ENCODE peak calls at places on chromosome 20, in six cellular contexts. One of them, this sample, is unnamed.

GRCh38 chr20:38186788-38187221 is 21.7 kb upstream of the TGM2 start:
- DNase-seq in stomach: no peak
- DNase-seq in body of pancreas: no peak
- DNase-seq in foreskin fibroblast: peak
- DNase-seq in B cell: no peak
- DNase-seq in RWPE1: peak
- DNase-seq in this sample: no peak

GRCh38 chr20:5886788-5887187 is 63.5 kb downstream of the TRMT6 start:
- DNase-seq in stomach: no peak
- DNase-seq in body of pancreas: peak
- DNase-seq in foreskin fibroblast: no peak
- DNase-seq in B cell: no peak
- DNase-seq in RWPE1: no peak
- DNase-seq in this sample: no peak

GRCh38 chr20:35146922-35147574 is at the start of gene EDEM2:
- DNase-seq in stomach: peak
- DNase-seq in body of pancreas: peak
- DNase-seq in foreskin fibroblast: peak
- DNase-seq in B cell: peak
- DNase-seq in RWPE1: peak
- DNase-seq in this sample: peak

GRCh38 chr20:57434390-57434700 is 43.1 kb downstream of the RBM38 start:
- DNase-seq in stomach: no peak
- DNase-seq in body of pancreas: no peak
- DNase-seq in foreskin fibroblast: no peak
- DNase-seq in B cell: no peak
- DNase-seq in RWPE1: no peak
- DNase-seq in this sample: no peak

GRCh38 chr20:11447371-11448100 is 470.2 kb upstream of the BTBD3 start:
- DNase-seq in stomach: no peak
- DNase-seq in body of pancreas: no peak
- DNase-seq in foreskin fibroblast: no peak
- DNase-seq in B cell: no peak
- DNase-seq in RWPE1: no peak
- DNase-seq in this sample: no peak

GRCh38 chr20:10466325-10466724 is 31.2 kb downstream of the SLX4IP start:
- DNase-seq in stomach: no peak
- DNase-seq in body of pancreas: no peak
- DNase-seq in foreskin fibroblast: no peak
- DNase-seq in B cell: no peak
- DNase-seq in RWPE1: no peak
- DNase-seq in this sample: no peak

GRCh38 chr20:50982372-50982771 is 23.8 kb downstream of the MOCS3 start:
- DNase-seq in stomach: peak
- DNase-seq in body of pancreas: no peak
- DNase-seq in foreskin fibroblast: peak
- DNase-seq in B cell: no peak
- DNase-seq in RWPE1: peak
- DNase-seq in this sample: no peak

GRCh38 chr20:54980321-54980960 is 505.0 kb downstream of the DOK5 start:
- DNase-seq in stomach: no peak
- DNase-seq in body of pancreas: no peak
- DNase-seq in foreskin fibroblast: no peak
- DNase-seq in B cell: no peak
- DNase-seq in RWPE1: peak
- DNase-seq in this sample: no peak

GRCh38 chr20:32582659-32583580 is 2.2 kb downstream of the NOL4L start:
- DNase-seq in stomach: no peak
- DNase-seq in body of pancreas: no peak
- DNase-seq in foreskin fibroblast: no peak
- DNase-seq in B cell: peak
- DNase-seq in RWPE1: no peak
- DNase-seq in this sample: peak
- TF ChIP-seq CTCF in stomach: no peak
- TF ChIP-seq CTCF in body of pancreas: no peak
- TF ChIP-seq CTCF in foreskin fibroblast: no peak
- TF ChIP-seq CTCF in B cell: no peak
- TF ChIP-seq CTCF in RWPE1: no peak
- TF ChIP-seq CTCF in this sample: no peak

GRCh38 chr20:36540551-36541211 is 638 bp upstream of the MYL9 start:
- DNase-seq in stomach: no peak
- DNase-seq in body of pancreas: no peak
- DNase-seq in foreskin fibroblast: no peak
- DNase-seq in B cell: no peak
- DNase-seq in RWPE1: no peak
- DNase-seq in this sample: no peak

GRCh38 chr20:36542516-36543186 is 1.3 kb downstream of the MYL9 start:
- DNase-seq in stomach: no peak
- DNase-seq in body of pancreas: no peak
- DNase-seq in foreskin fibroblast: no peak
- DNase-seq in B cell: no peak
- DNase-seq in RWPE1: no peak
- DNase-seq in this sample: no peak

GRCh38 chr20:36543187-36544133 is 2.1 kb downstream of the MYL9 start:
- DNase-seq in stomach: no peak
- DNase-seq in body of pancreas: peak
- DNase-seq in foreskin fibroblast: peak
- DNase-seq in B cell: no peak
- DNase-seq in RWPE1: no peak
- DNase-seq in this sample: no peak

GRCh38 chr20:36541227-36542018 is at the start of gene MYL9:
- DNase-seq in stomach: peak
- DNase-seq in body of pancreas: peak
- DNase-seq in foreskin fibroblast: peak
- DNase-seq in B cell: peak
- DNase-seq in RWPE1: peak
- DNase-seq in this sample: peak

GRCh38 chr20:36542019-36542488 is 735 bp downstream of the MYL9 start:
- DNase-seq in stomach: no peak
- DNase-seq in body of pancreas: no peak
- DNase-seq in foreskin fibroblast: peak
- DNase-seq in B cell: no peak
- DNase-seq in RWPE1: no peak
- DNase-seq in this sample: no peak
- TF ChIP-seq CTCF in stomach: peak
- TF ChIP-seq CTCF in body of pancreas: peak
- TF ChIP-seq CTCF in foreskin fibroblast: peak
- TF ChIP-seq CTCF in B cell: no peak
- TF ChIP-seq CTCF in RWPE1: no peak
- TF ChIP-seq CTCF in this sample: no peak

GRCh38 chr20:8076505-8077498 is 55.3 kb upstream of the PLCB1 start:
- DNase-seq in stomach: peak
- DNase-seq in body of pancreas: no peak
- DNase-seq in foreskin fibroblast: no peak
- DNase-seq in B cell: no peak
- DNase-seq in RWPE1: no peak
- DNase-seq in this sample: no peak

GRCh38 chr20:8079976-8080375 is 52.1 kb upstream of the PLCB1 start:
- DNase-seq in stomach: no peak
- DNase-seq in body of pancreas: no peak
- DNase-seq in foreskin fibroblast: no peak
- DNase-seq in B cell: no peak
- DNase-seq in RWPE1: no peak
- DNase-seq in this sample: no peak

GRCh38 chr20:8078528-8078914 is 53.5 kb upstream of the PLCB1 start:
- DNase-seq in stomach: no peak
- DNase-seq in body of pancreas: no peak
- DNase-seq in foreskin fibroblast: no peak
- DNase-seq in B cell: no peak
- DNase-seq in RWPE1: no peak
- DNase-seq in this sample: no peak

GRCh38 chr20:8082999-8083398 is 49.1 kb upstream of the PLCB1 start:
- DNase-seq in stomach: no peak
- DNase-seq in body of pancreas: no peak
- DNase-seq in foreskin fibroblast: peak
- DNase-seq in B cell: no peak
- DNase-seq in RWPE1: no peak
- DNase-seq in this sample: no peak

GRCh38 chr20:8082025-8082424 is 50.0 kb upstream of the PLCB1 start:
- DNase-seq in stomach: no peak
- DNase-seq in body of pancreas: no peak
- DNase-seq in foreskin fibroblast: no peak
- DNase-seq in B cell: no peak
- DNase-seq in RWPE1: peak
- DNase-seq in this sample: no peak
- TF ChIP-seq CTCF in stomach: peak
- TF ChIP-seq CTCF in body of pancreas: no peak
- TF ChIP-seq CTCF in foreskin fibroblast: peak
- TF ChIP-seq CTCF in B cell: peak
- TF ChIP-seq CTCF in RWPE1: peak
- TF ChIP-seq CTCF in this sample: no peak

DNA sequence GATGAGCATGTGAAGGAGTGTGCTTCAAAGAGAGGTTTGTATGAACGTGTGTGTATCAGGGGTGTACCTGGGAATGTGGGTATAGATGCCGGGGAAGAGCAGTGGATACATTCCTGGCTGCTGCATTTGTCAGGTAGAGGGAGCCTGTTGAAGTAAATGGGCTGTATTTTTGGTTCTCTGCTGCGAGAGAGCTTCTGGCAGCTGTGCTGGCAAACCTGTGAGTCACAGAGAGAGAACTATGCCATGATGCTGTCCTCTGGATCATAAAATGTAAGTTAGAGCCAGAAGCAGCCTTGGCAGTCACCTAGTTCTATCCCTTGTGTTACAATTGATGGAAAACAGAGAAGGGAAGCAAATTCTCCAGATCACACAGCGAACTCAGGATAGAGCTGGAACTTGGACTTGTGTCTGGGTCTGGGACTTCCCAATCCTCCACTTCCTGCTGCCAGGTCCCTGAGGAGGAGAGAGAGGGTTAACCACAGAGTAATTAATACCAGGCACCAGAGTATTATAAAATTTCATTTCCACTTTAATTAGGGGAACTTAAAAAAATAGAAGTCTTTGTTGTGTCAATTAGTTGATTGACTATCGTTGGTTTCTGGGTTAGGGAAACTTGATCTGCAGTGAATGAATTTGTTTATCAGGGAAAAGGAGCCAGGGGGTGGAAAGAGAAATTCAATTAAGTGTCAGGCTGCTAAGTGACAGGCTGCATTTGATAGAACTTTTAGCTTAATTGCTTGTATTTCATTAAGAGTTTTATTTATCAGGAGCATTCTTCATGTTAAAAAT is 41.1 kb upstream of the GTSF1L start:
- DNase-seq in stomach: no peak
- DNase-seq in body of pancreas: no peak
- DNase-seq in foreskin fibroblast: peak
- DNase-seq in B cell: no peak
- DNase-seq in RWPE1: peak
- DNase-seq in this sample: no peak
- TF ChIP-seq CTCF in stomach: no peak
- TF ChIP-seq CTCF in body of pancreas: no peak
- TF ChIP-seq CTCF in foreskin fibroblast: no peak
- TF ChIP-seq CTCF in B cell: no peak
- TF ChIP-seq CTCF in RWPE1: no peak
- TF ChIP-seq CTCF in this sample: no peak

GRCh38 chr20:44576297-44576696 is 6.1 kb upstream of the PKIG start:
- DNase-seq in stomach: no peak
- DNase-seq in body of pancreas: no peak
- DNase-seq in foreskin fibroblast: peak
- DNase-seq in B cell: peak
- DNase-seq in RWPE1: no peak
- DNase-seq in this sample: peak
- TF ChIP-seq CTCF in stomach: no peak
- TF ChIP-seq CTCF in body of pancreas: peak
- TF ChIP-seq CTCF in foreskin fibroblast: peak
- TF ChIP-seq CTCF in B cell: peak
- TF ChIP-seq CTCF in RWPE1: no peak
- TF ChIP-seq CTCF in this sample: peak

GRCh38 chr20:45085289-45085688 is 15.6 kb downstream of the KCNS1 start:
- DNase-seq in stomach: no peak
- DNase-seq in body of pancreas: no peak
- DNase-seq in foreskin fibroblast: no peak
- DNase-seq in B cell: no peak
- DNase-seq in RWPE1: no peak
- DNase-seq in this sample: no peak

GRCh38 chr20:45083127-45083526 is 17.8 kb downstream of the KCNS1 start:
- DNase-seq in stomach: no peak
- DNase-seq in body of pancreas: no peak
- DNase-seq in foreskin fibroblast: no peak
- DNase-seq in B cell: no peak
- DNase-seq in RWPE1: no peak
- DNase-seq in this sample: no peak

GRCh38 chr20:45077559-45077958 is 23.4 kb downstream of the KCNS1 start:
- DNase-seq in stomach: no peak
- DNase-seq in body of pancreas: no peak
- DNase-seq in foreskin fibroblast: no peak
- DNase-seq in B cell: no peak
- DNase-seq in RWPE1: no peak
- DNase-seq in this sample: no peak

GRCh38 chr20:45082468-45082867 is 18.5 kb downstream of the KCNS1 start:
- DNase-seq in stomach: no peak
- DNase-seq in body of pancreas: no peak
- DNase-seq in foreskin fibroblast: no peak
- DNase-seq in B cell: no peak
- DNase-seq in RWPE1: no peak
- DNase-seq in this sample: no peak

DNA sequence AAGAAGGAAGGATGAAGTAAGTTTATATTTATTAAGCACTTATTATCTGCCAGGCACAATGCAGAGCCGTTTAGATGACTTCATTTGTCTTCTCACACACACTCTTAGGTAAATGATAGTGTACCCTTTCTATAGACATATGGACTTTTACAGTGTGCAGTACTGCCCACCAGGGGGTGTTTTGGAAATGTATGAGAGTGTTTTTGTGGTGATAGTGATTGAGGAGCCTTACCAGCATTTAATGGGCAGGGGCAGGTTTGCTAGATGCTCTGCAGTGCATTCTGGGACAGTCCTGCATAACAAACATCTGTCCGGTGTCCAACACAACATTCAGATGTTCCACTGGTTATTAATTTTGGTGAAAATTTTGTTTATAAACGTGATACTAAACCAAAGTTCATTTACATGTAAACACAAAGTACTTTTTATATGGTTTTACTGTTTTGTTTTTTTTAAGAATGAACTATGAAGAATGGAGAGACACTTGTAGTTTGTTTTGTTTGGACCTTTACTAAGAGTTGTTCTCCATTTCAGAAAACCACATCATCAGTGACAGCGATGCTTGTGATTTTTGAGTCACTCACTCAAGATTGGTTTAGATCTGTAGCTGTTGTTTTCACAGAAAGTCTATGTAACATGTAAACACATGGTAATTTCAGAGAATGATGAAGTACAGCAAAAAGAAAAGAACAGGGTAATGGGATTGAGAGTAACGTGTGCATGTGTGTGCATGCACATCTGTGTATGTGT is 19.9 kb downstream of the KCNS1 start:
- DNase-seq in stomach: no peak
- DNase-seq in body of pancreas: no peak
- DNase-seq in foreskin fibroblast: no peak
- DNase-seq in B cell: no peak
- DNase-seq in RWPE1: no peak
- DNase-seq in this sample: no peak
- TF ChIP-seq CTCF in stomach: no peak
- TF ChIP-seq CTCF in body of pancreas: peak
- TF ChIP-seq CTCF in foreskin fibroblast: peak
- TF ChIP-seq CTCF in B cell: peak
- TF ChIP-seq CTCF in RWPE1: no peak
- TF ChIP-seq CTCF in this sample: peak

GRCh38 chr20:23657202-23657601 is 19.4 kb upstream of the CST3 start:
- DNase-seq in stomach: no peak
- DNase-seq in body of pancreas: peak
- DNase-seq in foreskin fibroblast: no peak
- DNase-seq in B cell: no peak
- DNase-seq in RWPE1: no peak
- DNase-seq in this sample: no peak
- TF ChIP-seq CTCF in stomach: no peak
- TF ChIP-seq CTCF in body of pancreas: no peak
- TF ChIP-seq CTCF in foreskin fibroblast: no peak
- TF ChIP-seq CTCF in B cell: no peak
- TF ChIP-seq CTCF in RWPE1: no peak
- TF ChIP-seq CTCF in this sample: no peak